ENCODE peak calls at places on chromosomes 12 and 14, in five cellular contexts. One of them, this sample, is unnamed.

GRCh38 chr12:74105434-74105833 is 432.2 kb upstream of the ATXN7L3B start:
- DNase-seq in tibial nerve: no peak
- DNase-seq in A549: no peak
- DNase-seq in HepG2: no peak
- DNase-seq in stomach: no peak
- DNase-seq in this sample: no peak

GRCh38 chr12:34297126-34297789 is 275.0 kb downstream of the ALG10 start:
- DNase-seq in stomach: no peak
- DNase-seq in A549: no peak
- DNase-seq in tibial nerve: no peak
- DNase-seq in HepG2: no peak
- DNase-seq in this sample: peak

GRCh38 chr14:76086636-76087035 is 65.1 kb upstream of the GPATCH2L start:
- DNase-seq in A549: no peak
- DNase-seq in tibial nerve: no peak
- DNase-seq in stomach: no peak
- DNase-seq in HepG2: no peak
- DNase-seq in this sample: no peak

GRCh38 chr12:38153737-38154061 is 162.9 kb upstream of the ALG10B start:
- DNase-seq in HepG2: no peak
- DNase-seq in A549: no peak
- DNase-seq in tibial nerve: no peak
- DNase-seq in stomach: no peak
- DNase-seq in this sample: no peak

GRCh38 chr14:61973981-61974380 is 211.8 kb downstream of the SNAPC1 start:
- DNase-seq in A549: no peak
- DNase-seq in tibial nerve: no peak
- DNase-seq in HepG2: no peak
- DNase-seq in stomach: no peak
- DNase-seq in this sample: no peak

GRCh38 chr14:95523818-95524448 is 7.5 kb upstream of the SYNE3 start:
- DNase-seq in HepG2: peak
- DNase-seq in A549: no peak
- DNase-seq in stomach: peak
- DNase-seq in tibial nerve: no peak
- DNase-seq in this sample: peak

GRCh38 chr14:87745507-87746118 is 247.4 kb downstream of the GALC start:
- DNase-seq in A549: peak
- DNase-seq in stomach: no peak
- DNase-seq in tibial nerve: no peak
- DNase-seq in HepG2: peak
- DNase-seq in this sample: no peak

GRCh38 chr12:70045514-70045913 is 197.7 kb upstream of the CNOT2 start:
- DNase-seq in stomach: no peak
- DNase-seq in HepG2: no peak
- DNase-seq in tibial nerve: no peak
- DNase-seq in A549: no peak
- DNase-seq in this sample: no peak

GRCh38 chr12:122422769-122423257 is 344 bp upstream of the CLIP1 start:
- DNase-seq in tibial nerve: no peak
- DNase-seq in A549: peak
- DNase-seq in HepG2: peak
- DNase-seq in stomach: no peak
- DNase-seq in this sample: peak

GRCh38 chr12:124861492-124861891 is 2.2 kb downstream of the SCARB1 start:
- DNase-seq in HepG2: no peak
- DNase-seq in stomach: no peak
- DNase-seq in tibial nerve: peak
- DNase-seq in A549: peak
- DNase-seq in this sample: no peak

GRCh38 chr14:90580381-90581335 is 183.8 kb downstream of the CALM1 start:
- DNase-seq in A549: no peak
- DNase-seq in tibial nerve: no peak
- DNase-seq in HepG2: no peak
- DNase-seq in stomach: no peak
- DNase-seq in this sample: no peak

GRCh38 chr12:26044007-26044394 is 80.8 kb downstream of the BHLHE41 start:
- DNase-seq in HepG2: no peak
- DNase-seq in A549: no peak
- DNase-seq in tibial nerve: no peak
- DNase-seq in stomach: no peak
- DNase-seq in this sample: no peak

GRCh38 chr14:35403085-35403396 is 1.5 kb downstream of the NFKBIA start:
- DNase-seq in HepG2: no peak
- DNase-seq in stomach: no peak
- DNase-seq in tibial nerve: peak
- DNase-seq in A549: no peak
- DNase-seq in this sample: no peak

GRCh38 chr12:30989754-30990153 is 63.2 kb downstream of the TSPAN11 start:
- DNase-seq in tibial nerve: no peak
- DNase-seq in HepG2: peak
- DNase-seq in stomach: no peak
- DNase-seq in A549: peak
- DNase-seq in this sample: no peak

DNA sequence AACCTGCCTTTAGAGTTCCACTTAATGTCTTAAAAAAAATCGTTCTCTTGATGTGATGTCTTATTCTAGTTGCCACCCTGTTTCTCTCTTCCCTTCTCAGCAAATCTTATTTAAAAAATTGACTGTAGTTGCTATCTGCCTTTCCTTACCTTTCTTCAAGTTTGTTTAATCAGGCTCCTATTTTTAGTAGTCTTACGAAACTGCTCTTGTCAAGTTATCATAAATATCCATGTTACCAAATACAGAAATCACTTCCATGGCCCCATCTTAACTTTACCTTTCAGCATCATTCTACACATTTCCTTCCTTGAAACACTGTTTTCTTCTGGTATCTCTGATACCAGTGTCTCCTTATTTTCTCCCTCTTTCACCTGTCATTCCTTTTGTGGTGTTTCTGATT is 227.3 kb downstream of the ERC1 start:
- DNase-seq in A549: no peak
- DNase-seq in HepG2: no peak
- DNase-seq in stomach: no peak
- DNase-seq in tibial nerve: no peak
- DNase-seq in this sample: no peak
- H3K4me3 ChIP-seq in A549: no peak
- H3K4me3 ChIP-seq in HepG2: no peak
- H3K4me3 ChIP-seq in stomach: no peak
- H3K4me3 ChIP-seq in tibial nerve: no peak
- H3K4me3 ChIP-seq in this sample: no peak

GRCh38 chr12:19915392-19916192 is 452.7 kb upstream of the PDE3A start:
- DNase-seq in HepG2: no peak
- DNase-seq in stomach: no peak
- DNase-seq in A549: peak
- DNase-seq in tibial nerve: peak
- DNase-seq in this sample: no peak
- TF ChIP-seq EP300 in HepG2: no peak
- TF ChIP-seq EP300 in stomach: no peak
- TF ChIP-seq EP300 in A549: no peak
- TF ChIP-seq EP300 in tibial nerve: no peak
- TF ChIP-seq EP300 in this sample: no peak

GRCh38 chr14:69259531-69260245 is at the start of gene GALNT16:
- DNase-seq in stomach: peak
- DNase-seq in HepG2: no peak
- DNase-seq in A549: peak
- DNase-seq in tibial nerve: no peak
- DNase-seq in this sample: no peak
- H3K4me3 ChIP-seq in stomach: peak
- H3K4me3 ChIP-seq in HepG2: peak
- H3K4me3 ChIP-seq in A549: peak
- H3K4me3 ChIP-seq in tibial nerve: peak
- H3K4me3 ChIP-seq in this sample: peak

GRCh38 chr12:66055837-66056319 is 74.7 kb downstream of the LLPH start:
- DNase-seq in A549: no peak
- DNase-seq in HepG2: peak
- DNase-seq in tibial nerve: no peak
- DNase-seq in stomach: no peak
- DNase-seq in this sample: no peak
- TF ChIP-seq EP300 in A549: no peak
- TF ChIP-seq EP300 in HepG2: no peak
- TF ChIP-seq EP300 in tibial nerve: no peak
- TF ChIP-seq EP300 in stomach: no peak
- TF ChIP-seq EP300 in this sample: no peak

GRCh38 chr12:67048371-67048770 is 220.8 kb upstream of the CAND1 start:
- DNase-seq in tibial nerve: no peak
- DNase-seq in HepG2: no peak
- DNase-seq in A549: no peak
- DNase-seq in stomach: no peak
- DNase-seq in this sample: no peak
- H3K4me3 ChIP-seq in tibial nerve: no peak
- H3K4me3 ChIP-seq in HepG2: no peak
- H3K4me3 ChIP-seq in A549: no peak
- H3K4me3 ChIP-seq in stomach: no peak
- H3K4me3 ChIP-seq in this sample: no peak

This sample was measured in suprapubic skin.